ENCODE peak calls at places on chromosomes 2 and 18, in eight cellular contexts. U, L, N, Q, M, A, O and Y are unnamed samples.

GRCh38 chr18:58558514-58558913 is 70.4 kb downstream of the ALPK2 start:
- DNase-seq in U (no peak), L (no peak), N (no peak), Q (no peak), M (no peak), A (no peak), O (no peak), Y (no peak)

GRCh38 chr2:18855027-18855426 is 265.7 kb upstream of the NT5C1B start:
- DNase-seq in U (no peak), L (no peak), N (no peak), Q (no peak), M (peak; percentile 15), A (no peak), O (no peak), Y (no peak)

GRCh38 chr2:217928324-217929293 is 74.2 kb downstream of the TNS1 start:
- DNase-seq in U (no peak), L (no peak), N (peak; percentile 89), Q (peak; percentile 85), M (no peak), A (peak; percentile 62), O (no peak), Y (no peak)

GRCh38 chr2:196983934-196984333 is 57.4 kb upstream of the PGAP1 start:
- DNase-seq in U (no peak), L (no peak), N (no peak), Q (no peak), M (no peak), A (no peak), O (no peak), Y (no peak)

GRCh38 chr2:200985806-200986205 is 22.3 kb upstream of the ORC2 start:
- DNase-seq in U (peak; percentile 33), L (peak; percentile 88), N (no peak), Q (no peak), M (no peak), A (no peak), O (no peak), Y (no peak)

GRCh38 chr18:36711813-36712444 is 116.9 kb downstream of the TPGS2 start:
- DNase-seq in U (peak; percentile 62), L (peak; percentile 87), N (no peak), Q (no peak), M (no peak), A (peak; percentile 57), O (no peak), Y (peak; percentile 43)

GRCh38 chr18:73199151-73199550 is 331.4 kb upstream of the NETO1 start:
- DNase-seq in U (peak; percentile 11), L (peak; percentile 35), N (no peak), Q (no peak), M (no peak), A (no peak), O (no peak), Y (no peak)

GRCh38 chr2:145842002-145842401 is 1322.1 kb upstream of the ZEB2 start:
- DNase-seq in U (no peak), L (no peak), N (no peak), Q (no peak), M (no peak), A (no peak), O (no peak), Y (no peak)

GRCh38 chr2:236662231-236663160 is 92.9 kb downstream of the ACKR3 start:
- DNase-seq in U (no peak), L (no peak), N (no peak), Q (no peak), M (no peak), A (peak; percentile 35), O (no peak), Y (no peak)

GRCh38 chr2:99878951-99879350 is 263.4 kb downstream of the AFF3 start:
- DNase-seq in U (peak; percentile 83), L (peak; percentile 96), N (no peak), Q (no peak), M (no peak), A (no peak), O (no peak), Y (no peak)

GRCh38 chr18:10490401-10491289 is 35.2 kb upstream of the NAPG start:
- DNase-seq in U (no peak), L (no peak), N (no peak), Q (no peak), M (peak; percentile 77), A (no peak), O (no peak), Y (peak; percentile 58)

GRCh38 chr18:8238507-8238906 is 370.7 kb upstream of the RAB12 start:
- DNase-seq in U (no peak), L (no peak), N (no peak), Q (no peak), M (peak; percentile 90), A (no peak), O (no peak), Y (no peak)

GRCh38 chr18:12862467-12862866 is 21.6 kb downstream of the PTPN2 start:
- DNase-seq in U (no peak), L (peak; percentile 36), N (no peak), Q (no peak), M (no peak), A (no peak), O (no peak), Y (peak; percentile 84)

GRCh38 chr2:194700726-194701125 is 956.3 kb upstream of the SLC39A10 start:
- DNase-seq in U (no peak), L (no peak), N (no peak), Q (no peak), M (no peak), A (no peak), O (no peak), Y (no peak)

GRCh38 chr2:20623241-20623640 is 27.7 kb downstream of the HS1BP3 start:
- DNase-seq in U (no peak), L (no peak), N (peak; percentile 50), Q (peak; percentile 24), M (no peak), A (no peak), O (no peak), Y (no peak)

GRCh38 chr2:71532327-71532726 is 79.0 kb downstream of the DYSF start:
- DNase-seq in U (no peak), L (no peak), N (peak; percentile 30), Q (no peak), M (no peak), A (no peak), O (no peak), Y (no peak)

GRCh38 chr2:218569038-218569431 is 396 bp downstream of the CNOT9 start:
- DNase-seq in U (peak; percentile 37), L (peak; percentile 68), N (peak; percentile 81), Q (peak; percentile 61), M (peak; percentile 73), A (no peak), O (no peak), Y (peak; percentile 44)

GRCh38 chr2:96529376-96530143 is 7.0 kb upstream of the ARID5A start:
- DNase-seq in U (no peak), L (no peak), N (peak; percentile 69), Q (no peak), M (no peak), A (no peak), O (no peak), Y (no peak)

GRCh38 chr2:96526615-96527014 is 9.9 kb upstream of the ARID5A start:
- DNase-seq in U (no peak), L (no peak), N (peak; percentile 76), Q (no peak), M (no peak), A (no peak), O (no peak), Y (no peak)

GRCh38 chr2:96527052-96527964 is 9.2 kb upstream of the ARID5A start:
- DNase-seq in U (no peak), L (no peak), N (peak; percentile 87), Q (no peak), M (no peak), A (no peak), O (peak; percentile 23), Y (no peak)

GRCh38 chr2:96528680-96529375 is 7.7 kb upstream of the ARID5A start:
- DNase-seq in U (no peak), L (no peak), N (peak; percentile 89), Q (no peak), M (no peak), A (peak; percentile 74), O (no peak), Y (no peak)

GRCh38 chr2:96527990-96528679 is 8.4 kb upstream of the ARID5A start:
- DNase-seq in U (no peak), L (peak; percentile 45), N (peak; percentile 93), Q (peak; percentile 75), M (no peak), A (peak; percentile 78), O (no peak), Y (no peak)
- H3K4me3 ChIP-seq in U (peak overlapping the region; percentile 41), L (peak overlapping the region; percentile 54), N (no peak overlapping the region), Q (peak overlapping the region; percentile 57), M (no peak overlapping the region), A (peak overlapping the region; percentile 78), O (no peak overlapping the region), Y (no peak overlapping the region)

DNA sequence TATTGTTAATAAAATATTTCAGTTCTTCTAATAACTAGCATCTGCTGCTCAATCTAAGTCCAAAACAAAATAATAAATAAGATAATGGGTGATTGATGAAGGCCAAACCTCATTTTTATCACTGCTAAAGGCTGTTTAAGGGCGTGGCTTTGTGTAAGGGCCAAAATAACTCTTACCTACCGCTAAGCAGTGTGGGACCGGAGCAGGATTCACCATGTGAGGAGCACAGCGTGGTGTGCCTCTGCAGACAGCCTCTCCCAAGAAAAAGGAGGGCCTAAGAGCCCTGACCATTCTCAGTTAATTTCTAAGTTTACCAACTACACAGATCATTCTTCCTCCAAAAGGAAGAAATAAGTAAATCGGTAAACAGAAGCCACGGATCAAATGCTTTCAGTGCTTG is 353.7 kb downstream of the ARL6IP6 start:
- DNase-seq in U (no peak), L (no peak), N (no peak), Q (no peak), M (no peak), A (no peak), O (no peak), Y (no peak)
- H3K4me3 ChIP-seq in U (no peak overlapping the region), L (no peak overlapping the region), N (no peak overlapping the region), Q (no peak overlapping the region), M (no peak overlapping the region), A (no peak overlapping the region), O (no peak overlapping the region), Y (no peak overlapping the region)

DNA sequence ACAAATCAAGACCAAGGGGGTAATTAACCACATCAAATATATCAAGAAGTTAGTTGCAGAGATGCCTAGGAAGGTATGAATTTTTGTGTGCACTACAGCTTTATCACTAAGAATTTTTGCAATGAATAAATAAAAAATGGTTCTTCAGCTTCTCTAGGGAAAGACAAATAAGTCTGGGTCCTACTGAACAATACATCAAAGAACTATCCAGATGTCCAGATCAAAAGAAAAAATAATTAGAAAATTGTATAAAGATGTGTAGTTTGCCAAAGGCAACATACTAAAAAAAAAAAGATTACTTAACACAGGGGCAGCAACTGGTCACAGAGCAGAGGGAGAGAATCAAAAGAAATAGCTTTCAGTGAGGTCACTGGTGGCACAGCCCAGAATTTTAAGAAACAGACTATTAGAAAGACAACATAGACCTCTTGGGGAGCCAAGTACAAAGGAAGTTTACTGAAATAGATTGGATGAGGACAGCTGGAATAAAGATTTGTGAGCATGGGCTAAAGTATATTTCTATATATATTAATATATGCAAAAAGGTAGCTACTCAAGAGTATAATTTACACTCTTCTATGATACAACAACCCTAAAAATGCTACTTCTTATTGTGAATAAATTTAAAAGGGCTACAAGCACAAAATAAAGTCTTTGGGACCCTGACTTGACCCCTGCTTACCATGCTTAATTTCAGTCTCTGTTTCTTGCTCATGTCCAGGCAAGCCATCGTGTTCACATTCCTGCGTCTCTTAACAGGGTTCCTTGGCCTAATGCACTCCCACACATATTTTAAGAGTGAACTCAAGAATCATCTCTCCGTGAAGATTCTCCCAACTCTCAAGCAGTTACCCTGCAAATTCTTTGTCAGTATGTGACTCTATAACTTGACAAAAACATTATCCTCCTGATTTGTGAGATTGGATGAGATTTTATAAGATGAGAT is 99.0 kb upstream of the GRB14 start:
- DNase-seq in U (no peak), L (peak; percentile 71), N (no peak), Q (no peak), M (no peak), A (no peak), O (no peak), Y (no peak)
- H3K4me3 ChIP-seq in U (no peak overlapping the region), L (no peak overlapping the region), N (no peak overlapping the region), Q (no peak overlapping the region), M (no peak overlapping the region), A (no peak overlapping the region), O (no peak overlapping the region), Y (no peak overlapping the region)

GRCh38 chr2:224110811-224111210 is 71.7 kb upstream of the SERPINE2 start:
- DNase-seq in U (no peak), L (no peak), N (no peak), Q (no peak), M (no peak), A (no peak), O (no peak), Y (no peak)
- H3K4me3 ChIP-seq in U (no peak overlapping the region), L (no peak overlapping the region), N (no peak overlapping the region), Q (no peak overlapping the region), M (no peak overlapping the region), A (no peak overlapping the region), O (no peak overlapping the region), Y (no peak overlapping the region)